ENCODE peak calls at places on chromosomes 4 and X, in five cellular contexts. Y is CD8-positive, alpha-beta T cell; Q is activated T-helper 1 cell treated with Interleukin-2 at 50 U/mL for 16 hours; N is mucosa of gallbladder; K is sciatic nerve. H is an unnamed sample.

GRCh38 chrX:15714529-15714928 is 23.5 kb upstream of the CA5B start:
- DNase-seq in Y (no peak), Q (no peak), N (no peak), K (no peak), H (peak)

GRCh38 chr4:183757105-183757504 is 98.0 kb downstream of the TRAPPC11 start:
- DNase-seq in Y (no peak), Q (no peak), N (no peak), K (no peak), H (no peak)

GRCh38 chr4:158875455-158875854 is 106.6 kb downstream of the FNIP2 start:
- DNase-seq in Y (no peak), Q (no peak), N (no peak), K (no peak), H (no peak)

GRCh38 chrX:110723844-110724243 is 71.8 kb downstream of the CHRDL1 start:
- DNase-seq in Y (no peak), Q (no peak), N (no peak), K (no peak), H (no peak)

GRCh38 chrX:11380187-11380586 is 87.0 kb downstream of the AMELX start:
- DNase-seq in Y (no peak), Q (no peak), N (no peak), K (no peak), H (no peak)

GRCh38 chrX:24969812-24970211 is 46.0 kb downstream of the ARX start:
- DNase-seq in Y (no peak), Q (no peak), N (no peak), K (no peak), H (no peak)

GRCh38 chr4:167290684-167291083 is 56.4 kb upstream of the SPOCK3 start:
- DNase-seq in Y (no peak), Q (no peak), N (no peak), K (no peak), H (peak)

GRCh38 chr4:163527172-163527571 is 32.7 kb downstream of the TMA16 start:
- DNase-seq in Y (no peak), Q (no peak), N (no peak), K (no peak), H (no peak)

GRCh38 chr4:108035691-108036090 is 46.0 kb downstream of the HADH start:
- DNase-seq in Y (no peak), Q (no peak), N (no peak), K (no peak), H (no peak)